ENCODE peak calls at places on chromosomes 16 and 17, in five cellular contexts. One of them, this sample, is unnamed.

GRCh38 chr17:28427372-28427771 is 21.4 kb upstream of the SLC46A1 start:
- DNase-seq in GM12878: no peak
- DNase-seq in MM.1S: no peak
- DNase-seq in MCF 10A: no peak
- DNase-seq in stomach: no peak
- DNase-seq in this sample: no peak

GRCh38 chr16:83792391-83792790 is 15.4 kb upstream of the HSBP1 start:
- DNase-seq in GM12878: no peak
- DNase-seq in MM.1S: no peak
- DNase-seq in MCF 10A: no peak
- DNase-seq in stomach: no peak
- DNase-seq in this sample: no peak

GRCh38 chr17:44543213-44543904 is 13.9 kb upstream of the FZD2 start:
- DNase-seq in GM12878: no peak
- DNase-seq in MM.1S: no peak
- DNase-seq in MCF 10A: peak; percentile 60
- DNase-seq in stomach: no peak
- DNase-seq in this sample: no peak

GRCh38 chr16:57194512-57194911 is 8.4 kb downstream of the RSPRY1 start:
- DNase-seq in GM12878: no peak
- DNase-seq in MM.1S: no peak
- DNase-seq in MCF 10A: peak; percentile 71
- DNase-seq in stomach: no peak
- DNase-seq in this sample: no peak

GRCh38 chr16:83023640-83024039 is 396.9 kb downstream of the CDH13 start:
- DNase-seq in GM12878: no peak
- DNase-seq in MM.1S: no peak
- DNase-seq in MCF 10A: no peak
- DNase-seq in stomach: no peak
- DNase-seq in this sample: no peak

GRCh38 chr17:2406903-2407790 is 6.3 kb upstream of the MNT start:
- DNase-seq in GM12878: no peak
- DNase-seq in MM.1S: no peak
- DNase-seq in MCF 10A: peak; percentile 86
- DNase-seq in stomach: peak; percentile 69
- DNase-seq in this sample: no peak

GRCh38 chr16:56916571-56917403 is 15.2 kb upstream of the HERPUD1 start:
- DNase-seq in GM12878: peak; percentile 77
- DNase-seq in MM.1S: peak; percentile 94
- DNase-seq in MCF 10A: no peak
- DNase-seq in stomach: no peak
- DNase-seq in this sample: peak; percentile 71

GRCh38 chr17:33284022-33284421 is 9.1 kb downstream of the ASIC2 start:
- DNase-seq in GM12878: no peak
- DNase-seq in MM.1S: no peak
- DNase-seq in MCF 10A: peak; percentile 80
- DNase-seq in stomach: peak; percentile 62
- DNase-seq in this sample: no peak

GRCh38 chr16:2033057-2033911 is 6.6 kb downstream of the NHERF2 start:
- DNase-seq in GM12878: no peak
- DNase-seq in MM.1S: no peak
- DNase-seq in MCF 10A: no peak
- DNase-seq in stomach: peak; percentile 64
- DNase-seq in this sample: no peak

GRCh38 chr16:49356728-49357488 is 16.7 kb upstream of the C16orf78 start:
- DNase-seq in GM12878: no peak
- DNase-seq in MM.1S: no peak
- DNase-seq in MCF 10A: no peak
- DNase-seq in stomach: no peak
- DNase-seq in this sample: no peak

GRCh38 chr17:266701-267656 is 85.5 kb upstream of the DOC2B start:
- DNase-seq in GM12878: no peak
- DNase-seq in MM.1S: no peak
- DNase-seq in MCF 10A: no peak
- DNase-seq in stomach: peak; percentile 23
- DNase-seq in this sample: no peak

GRCh38 chr17:50219939-50220465 is 18.6 kb upstream of the COL1A1 start:
- DNase-seq in GM12878: no peak
- DNase-seq in MM.1S: no peak
- DNase-seq in MCF 10A: no peak
- DNase-seq in stomach: no peak
- DNase-seq in this sample: peak; percentile 4

GRCh38 chr16:85104821-85105391 is 7.4 kb downstream of the CIBAR2 start:
- DNase-seq in GM12878: peak; percentile 21
- DNase-seq in MM.1S: no peak
- DNase-seq in MCF 10A: no peak
- DNase-seq in stomach: no peak
- DNase-seq in this sample: peak; percentile 50

GRCh38 chr16:11524098-11524760 is 62.5 kb downstream of the LITAF start:
- DNase-seq in GM12878: no peak
- DNase-seq in MM.1S: no peak
- DNase-seq in MCF 10A: no peak
- DNase-seq in stomach: no peak
- DNase-seq in this sample: no peak

GRCh38 chr16:84032458-84033178 is 10.0 kb downstream of the SLC38A8 start:
- DNase-seq in GM12878: no peak
- DNase-seq in MM.1S: no peak
- DNase-seq in MCF 10A: no peak
- DNase-seq in stomach: no peak
- DNase-seq in this sample: no peak

DNA sequence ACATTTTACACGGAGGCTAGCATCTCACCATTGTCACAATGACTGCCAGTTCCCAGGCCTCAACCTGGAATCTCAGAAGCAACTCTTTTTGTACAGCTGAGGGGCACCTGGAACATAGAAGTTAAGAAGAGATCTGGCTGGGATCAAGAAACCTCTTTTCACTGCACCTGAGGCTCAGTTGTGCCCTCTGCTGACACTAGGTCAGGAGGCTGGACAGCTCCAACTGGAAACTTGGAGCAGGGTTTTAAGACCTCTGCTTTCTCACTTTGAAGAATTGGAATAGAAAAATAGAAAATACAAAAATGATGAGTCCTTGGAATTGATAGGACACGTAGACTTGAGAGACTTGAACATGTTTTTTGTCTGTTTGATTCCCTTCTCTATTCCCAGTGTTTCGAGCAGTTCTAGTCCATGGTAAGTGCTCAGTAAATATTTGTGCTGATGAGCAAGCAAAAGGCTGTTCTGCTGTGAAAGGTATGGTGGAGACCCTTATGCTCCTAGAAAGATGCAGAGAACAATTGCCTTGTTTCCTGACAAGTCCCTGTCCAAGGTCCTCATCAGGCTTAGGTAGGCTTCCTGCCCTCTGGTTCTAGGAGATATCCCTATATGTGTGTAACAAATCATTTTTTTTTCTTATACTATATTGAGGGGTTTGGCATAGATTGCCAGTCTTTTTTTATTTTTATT is 13.6 kb upstream of the PPM1D start:
- DNase-seq in GM12878: no peak
- DNase-seq in MM.1S: peak; percentile 24
- DNase-seq in MCF 10A: peak; percentile 39
- DNase-seq in stomach: no peak
- DNase-seq in this sample: no peak
- TF ChIP-seq CTCF in GM12878: peak; percentile 31
- TF ChIP-seq CTCF in MM.1S: peak; percentile 47
- TF ChIP-seq CTCF in MCF 10A: peak; percentile 24
- TF ChIP-seq CTCF in stomach: no peak
- TF ChIP-seq CTCF in this sample: no peak

GRCh38 chr17:21511368-21512195 is 135.4 kb downstream of the KCNJ12 start:
- DNase-seq in GM12878: no peak
- DNase-seq in MM.1S: peak; percentile 56
- DNase-seq in MCF 10A: peak; percentile 68
- DNase-seq in stomach: peak; percentile 86
- DNase-seq in this sample: peak; percentile 73
- TF ChIP-seq CTCF in GM12878: peak; percentile 72
- TF ChIP-seq CTCF in MM.1S: peak; percentile 65
- TF ChIP-seq CTCF in MCF 10A: peak; percentile 74
- TF ChIP-seq CTCF in stomach: no peak
- TF ChIP-seq CTCF in this sample: peak; percentile 29

DNA sequence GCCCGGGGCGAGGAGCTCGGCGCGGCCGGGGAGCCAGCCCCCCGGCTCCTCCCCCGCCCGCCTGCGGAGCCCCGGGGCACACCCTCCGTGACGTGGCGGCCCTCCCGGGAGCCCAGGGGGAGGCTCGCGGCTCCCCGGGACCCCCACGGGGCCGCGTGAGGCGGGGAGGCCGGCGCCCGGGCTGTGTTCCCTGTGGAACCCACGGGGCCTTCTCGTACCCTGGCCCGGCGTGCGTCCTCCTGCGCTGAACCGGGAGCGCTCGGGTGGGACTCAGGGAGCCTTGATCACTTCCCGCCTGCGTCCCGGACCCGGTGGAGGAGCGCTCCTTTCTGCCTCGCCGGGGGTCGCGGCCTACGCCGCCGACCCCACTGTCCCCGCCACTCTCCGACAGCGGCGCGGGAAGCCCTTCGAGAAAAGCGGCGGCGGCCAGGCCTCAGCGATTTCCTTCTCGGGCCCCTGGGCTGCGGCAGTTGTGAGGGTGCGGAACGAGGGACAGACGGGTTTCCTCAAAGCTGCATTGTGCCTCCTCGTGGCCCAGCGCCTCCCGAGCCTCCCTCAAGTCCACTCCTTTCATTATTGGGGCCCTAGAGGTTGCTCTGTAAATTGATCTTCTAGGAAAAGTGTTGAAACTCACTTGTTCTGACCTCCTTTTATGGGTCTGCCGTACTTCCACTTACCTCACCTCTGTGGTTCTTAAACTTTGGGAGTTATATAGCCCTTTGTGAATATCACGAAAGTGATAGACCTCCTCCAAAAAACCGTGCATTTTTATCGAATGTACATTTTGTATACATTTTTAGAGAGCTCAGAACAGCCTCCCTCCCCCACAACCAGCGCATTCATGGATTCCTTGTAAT is 597 bp downstream of the LIG3 start:
- DNase-seq in GM12878: peak; percentile 27
- DNase-seq in MM.1S: peak; percentile 88
- DNase-seq in MCF 10A: peak; percentile 83
- DNase-seq in stomach: peak; percentile 74
- DNase-seq in this sample: peak; percentile 96
- TF ChIP-seq CTCF in GM12878: peak; percentile 18
- TF ChIP-seq CTCF in MM.1S: peak; percentile 55
- TF ChIP-seq CTCF in MCF 10A: peak; percentile 39
- TF ChIP-seq CTCF in stomach: no peak
- TF ChIP-seq CTCF in this sample: peak; percentile 33

GRCh38 chr16:9012848-9013507 is 49.3 kb upstream of the USP7 start:
- DNase-seq in GM12878: no peak
- DNase-seq in MM.1S: no peak
- DNase-seq in MCF 10A: no peak
- DNase-seq in stomach: no peak
- DNase-seq in this sample: no peak
- TF ChIP-seq CTCF in GM12878: no peak
- TF ChIP-seq CTCF in MM.1S: no peak
- TF ChIP-seq CTCF in MCF 10A: no peak
- TF ChIP-seq CTCF in stomach: no peak
- TF ChIP-seq CTCF in this sample: no peak

GRCh38 chr17:75270218-75270965 is 639 bp downstream of the MIF4GD start:
- DNase-seq in GM12878: no peak
- DNase-seq in MM.1S: peak; percentile 57
- DNase-seq in MCF 10A: peak; percentile 81
- DNase-seq in stomach: peak; percentile 66
- DNase-seq in this sample: peak; percentile 88
- TF ChIP-seq CTCF in GM12878: peak; percentile 50
- TF ChIP-seq CTCF in MM.1S: peak; percentile 42
- TF ChIP-seq CTCF in MCF 10A: peak; percentile 37
- TF ChIP-seq CTCF in stomach: no peak
- TF ChIP-seq CTCF in this sample: peak; percentile 8

GRCh38 chr17:77770331-77771105 is 188.0 kb upstream of the TNRC6C start:
- DNase-seq in GM12878: no peak
- DNase-seq in MM.1S: no peak
- DNase-seq in MCF 10A: peak; percentile 22
- DNase-seq in stomach: no peak
- DNase-seq in this sample: no peak
- TF ChIP-seq CTCF in GM12878: no peak
- TF ChIP-seq CTCF in MM.1S: no peak
- TF ChIP-seq CTCF in MCF 10A: no peak
- TF ChIP-seq CTCF in stomach: no peak
- TF ChIP-seq CTCF in this sample: no peak

DNA sequence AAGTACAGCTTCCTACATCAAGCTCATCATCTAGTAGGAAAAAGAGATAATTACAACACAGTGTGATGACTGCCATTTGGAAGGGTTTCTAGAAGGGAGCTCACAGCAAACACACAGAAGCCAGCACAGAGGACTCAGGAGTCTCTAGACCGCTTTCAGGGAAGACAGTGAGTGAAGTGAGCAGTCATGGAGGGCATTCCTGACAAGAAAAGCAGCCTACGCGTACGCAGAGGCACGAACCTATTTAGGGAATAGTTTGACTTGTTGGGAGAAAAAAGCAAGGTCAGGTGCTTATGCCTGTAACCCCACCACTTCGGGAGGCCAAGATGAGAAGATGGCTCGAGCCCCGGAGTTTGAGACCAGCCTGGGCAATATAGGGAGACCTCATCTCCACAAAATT is 8.4 kb upstream of the HASPIN start:
- DNase-seq in GM12878: no peak
- DNase-seq in MM.1S: no peak
- DNase-seq in MCF 10A: no peak
- DNase-seq in stomach: no peak
- DNase-seq in this sample: no peak
- TF ChIP-seq CTCF in GM12878: no peak
- TF ChIP-seq CTCF in MM.1S: no peak
- TF ChIP-seq CTCF in MCF 10A: no peak
- TF ChIP-seq CTCF in stomach: no peak
- TF ChIP-seq CTCF in this sample: no peak